ENCODE peak calls at places on chromosomes 7 and 10, in seven cellular contexts. X is SK-N-SH, O is IMR-90, J is H1, A is HepG2, R is GM12878, S is K562. K is an unnamed sample.
A peak's percentile ranks its signal among the peaks of the same experiment; 100 is the strongest.

GRCh38 chr10:113880236-113880635 is 25.8 kb downstream of the NHLRC2 start:
- DNase-seq in X (no peak), O (peak; percentile 55), J (no peak), A (no peak), R (no peak), S (no peak), K (no peak)

GRCh38 chr10:123833170-123833850 is 58.3 kb downstream of the CPXM2 start:
- DNase-seq in X (no peak), O (no peak), J (no peak), A (no peak), R (no peak), S (no peak), K (no peak)

GRCh38 chr10:14798631-14799030 is 23.9 kb upstream of the FAM107B start:
- DNase-seq in X (no peak), O (no peak), J (no peak), A (no peak), R (no peak), S (no peak), K (no peak)

GRCh38 chr7:132393789-132394261 is 182.4 kb downstream of the PLXNA4 start:
- DNase-seq in X (peak; percentile 55), O (no peak), J (no peak), A (no peak), R (no peak), S (no peak), K (no peak)

GRCh38 chr7:11706666-11707605 is 125.1 kb downstream of the THSD7A start:
- DNase-seq in X (no peak), O (no peak), J (no peak), A (no peak), R (no peak), S (no peak), K (peak; percentile 62)

GRCh38 chr10:29501692-29502091 is 133.1 kb downstream of the SVIL start:
- DNase-seq in X (no peak), O (peak; percentile 87), J (no peak), A (no peak), R (no peak), S (no peak), K (peak; percentile 78)

GRCh38 chr7:148561099-148561498 is 29.5 kb upstream of the C7orf33 start:
- DNase-seq in X (no peak), O (no peak), J (no peak), A (no peak), R (no peak), S (no peak), K (no peak)

GRCh38 chr7:76023002-76023401 is 24.8 kb downstream of the STYXL1 start:
- DNase-seq in X (no peak), O (no peak), J (no peak), A (no peak), R (no peak), S (no peak), K (no peak)

GRCh38 chr10:102549549-102549948 is 45.8 kb downstream of the SUFU start:
- DNase-seq in X (no peak), O (no peak), J (no peak), A (no peak), R (no peak), S (no peak), K (no peak)

GRCh38 chr7:133827707-133828580 is 299.2 kb upstream of the LRGUK start:
- DNase-seq in X (no peak), O (peak; percentile 17), J (no peak), A (no peak), R (peak; percentile 24), S (no peak), K (no peak)

GRCh38 chr10:28177944-28178637 is 124.8 kb downstream of the MPP7 start:
- DNase-seq in X (no peak), O (peak; percentile 40), J (no peak), A (no peak), R (no peak), S (no peak), K (no peak)

GRCh38 chr7:110760341-110760740 is 330.6 kb upstream of the LRRN3 start:
- DNase-seq in X (no peak), O (no peak), J (no peak), A (no peak), R (no peak), S (no peak), K (no peak)

GRCh38 chr10:110192552-110192951 is 14.9 kb upstream of the MXI1 start:
- DNase-seq in X (no peak), O (no peak), J (no peak), A (no peak), R (no peak), S (peak; percentile 59), K (no peak)

GRCh38 chr10:33306126-33306525 is 28.3 kb downstream of the NRP1 start:
- DNase-seq in X (no peak), O (peak; percentile 59), J (no peak), A (no peak), R (no peak), S (no peak), K (no peak)

GRCh38 chr7:83520706-83521105 is 128.2 kb downstream of the SEMA3E start:
- DNase-seq in X (no peak), O (no peak), J (no peak), A (no peak), R (no peak), S (no peak), K (no peak)

GRCh38 chr7:83517026-83517700 is 131.8 kb downstream of the SEMA3E start:
- DNase-seq in X (no peak), O (no peak), J (no peak), A (no peak), R (no peak), S (no peak), K (no peak)

GRCh38 chr7:83509255-83510021 is 139.5 kb downstream of the SEMA3E start:
- DNase-seq in X (no peak), O (no peak), J (no peak), A (no peak), R (peak; percentile 4), S (no peak), K (no peak)

GRCh38 chr7:83519240-83519639 is 129.7 kb downstream of the SEMA3E start:
- DNase-seq in X (no peak), O (peak; percentile 44), J (no peak), A (no peak), R (no peak), S (no peak), K (no peak)

DNA sequence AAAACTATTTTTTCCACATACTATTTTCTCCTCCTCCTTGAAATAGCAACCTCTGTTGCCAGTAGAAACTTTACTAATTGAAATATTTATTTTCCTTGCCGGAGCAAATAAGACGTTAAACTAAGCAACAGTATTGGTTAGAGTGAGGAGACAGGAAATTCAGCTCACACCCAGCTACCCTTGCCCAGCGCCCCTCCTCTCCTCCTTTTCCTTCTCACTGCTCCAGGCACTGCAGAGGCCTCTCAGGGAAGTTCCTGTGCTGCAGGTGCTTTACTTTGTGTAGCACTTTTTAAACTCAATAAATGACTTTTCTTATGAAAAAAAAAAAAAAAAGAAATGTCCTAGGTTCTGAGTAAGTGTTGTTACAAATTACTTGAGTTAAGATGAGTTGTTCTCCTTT is 134.0 kb downstream of the SEMA3E start:
- DNase-seq in X (no peak), O (no peak), J (peak; percentile 21), A (no peak), R (no peak), S (no peak), K (no peak)
- TF ChIP-seq RFX5 in X (no peak), O (no peak), J (no peak), A (no peak), R (no peak), S (no peak), K (no peak)

DNA sequence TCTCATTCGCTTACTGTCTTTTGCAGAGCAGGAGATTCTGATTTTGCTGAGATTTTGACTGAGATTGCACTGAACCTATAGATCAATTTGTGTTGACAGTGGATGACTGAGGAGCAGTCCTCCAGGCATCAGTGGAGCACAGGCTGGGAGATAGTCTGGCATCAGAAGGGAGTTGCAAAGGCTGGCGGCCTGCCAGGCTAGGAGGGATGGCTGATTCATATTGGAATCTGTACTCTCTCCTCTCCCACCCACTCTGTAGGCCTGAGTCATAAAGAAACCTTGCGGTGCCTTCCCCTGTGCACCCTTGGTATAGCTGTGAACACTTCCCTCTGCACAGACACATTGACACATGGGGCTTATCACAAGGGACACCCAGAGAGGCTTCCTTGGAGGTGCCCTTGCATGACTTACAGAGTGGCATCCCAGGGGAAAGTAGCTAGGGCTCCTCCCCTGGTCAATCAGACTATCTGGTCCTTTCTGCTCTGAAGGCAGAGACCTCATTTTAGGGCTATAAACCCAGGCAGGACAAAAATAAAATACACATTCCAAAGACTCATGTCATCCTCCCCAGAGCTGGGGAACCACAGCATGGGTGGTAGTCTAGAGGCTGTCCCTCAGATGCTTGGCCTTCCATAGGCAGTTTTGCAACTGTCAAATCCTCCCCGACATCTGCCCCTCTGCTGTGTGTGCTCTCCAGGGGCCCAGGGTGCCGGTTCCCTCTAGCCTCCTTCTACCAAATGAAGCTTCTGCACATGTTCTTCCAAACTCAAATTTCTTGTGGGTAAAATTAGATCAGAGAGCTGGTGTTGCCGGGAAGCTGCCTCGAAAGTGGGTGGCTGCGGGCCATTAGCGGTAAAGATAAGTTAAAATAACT is 37.4 kb upstream of the EEPD1 start:
- DNase-seq in X (peak; percentile 80), O (peak; percentile 97), J (no peak), A (peak; percentile 82), R (peak; percentile 79), S (no peak), K (peak; percentile 95)
- TF ChIP-seq RFX5 in X (peak; percentile 13), O (no peak), J (no peak), A (no peak), R (no peak), S (no peak), K (no peak)

GRCh38 chr7:52297128-52297527 is 738.3 kb upstream of the POM121L12 start:
- DNase-seq in X (no peak), O (no peak), J (no peak), A (no peak), R (no peak), S (no peak), K (no peak)

DNA sequence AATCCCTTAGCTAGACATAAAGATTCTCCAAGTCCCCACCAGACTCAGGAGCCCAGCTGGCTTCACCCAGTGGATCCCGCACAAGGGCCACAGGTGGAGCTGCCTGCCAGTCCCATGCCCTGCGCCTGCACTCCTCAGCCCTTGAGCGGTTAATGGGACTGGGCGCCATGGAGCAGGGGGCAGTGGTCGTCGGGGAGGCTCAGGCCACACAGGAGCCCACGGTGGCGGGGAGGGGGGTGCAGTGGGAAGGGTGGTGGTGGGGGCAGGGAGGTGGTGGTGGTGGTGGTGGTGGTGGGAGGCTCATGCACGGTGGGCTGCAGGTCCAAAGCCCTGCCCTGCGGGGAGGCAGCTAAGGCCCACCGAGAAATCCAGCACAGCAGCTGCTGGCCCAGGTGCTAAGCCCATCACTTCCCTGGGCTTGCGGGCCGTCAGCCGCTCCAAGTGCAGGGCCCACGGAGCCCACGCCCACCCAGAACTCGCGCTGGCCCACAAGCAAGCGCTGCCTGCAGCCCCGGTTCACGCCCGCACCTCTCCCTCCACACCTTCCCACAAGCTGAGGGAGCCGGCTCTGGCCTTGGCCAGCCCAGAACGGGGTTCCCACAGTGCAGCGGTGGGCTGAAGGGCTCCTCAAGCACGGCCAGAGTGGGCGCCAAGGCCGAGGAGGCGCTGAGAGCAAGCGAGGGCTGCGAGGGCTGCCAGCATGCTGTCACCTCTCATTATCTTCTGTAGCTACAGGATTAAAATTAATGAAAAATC is 732.5 kb upstream of the POM121L12 start:
- DNase-seq in X (peak; percentile 23), O (no peak), J (no peak), A (no peak), R (no peak), S (no peak), K (no peak)
- TF ChIP-seq RFX5 in X (no peak), O (no peak), J (no peak), A (no peak), R (no peak), S (no peak), K (no peak)

DNA sequence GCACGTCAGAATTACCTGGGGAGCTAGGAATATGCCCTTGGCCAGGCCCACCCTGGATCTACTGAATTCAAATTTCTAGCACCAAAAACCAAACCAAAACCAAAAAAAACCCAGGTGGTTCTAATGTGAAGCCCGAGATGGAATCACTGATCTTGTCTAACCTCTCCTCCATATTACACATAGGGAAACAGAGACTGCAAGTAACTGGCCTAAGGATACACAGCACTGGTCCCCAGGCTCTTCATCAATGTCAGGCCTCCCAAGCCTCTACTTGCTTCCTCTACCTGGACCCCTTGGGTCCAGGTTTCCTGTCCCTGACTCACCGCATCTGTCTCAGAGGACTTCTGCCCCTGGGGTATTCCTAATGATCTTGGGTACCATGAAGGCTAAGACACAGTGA is 30.7 kb downstream of the ZCCHC24 start:
- DNase-seq in X (no peak), O (no peak), J (no peak), A (no peak), R (no peak), S (no peak), K (no peak)
- TF ChIP-seq RFX5 in X (no peak), O (no peak), J (no peak), A (no peak), R (no peak), S (no peak), K (no peak)

K was measured in A549.